ENCODE peak calls at places on chromosomes 11 and 22, in six cellular contexts. B is kidney, P is mesothelial cell of epicardium, M is AG04449, Q is mammary epithelial cell, T is transverse colon. A is an unnamed sample.

GRCh38 chr11:134586726-134587125 is 174.7 kb upstream of the B3GAT1 start:
- DNase-seq in B (no peak), M (no peak), T (no peak), Q (no peak), P (no peak), A (no peak)

GRCh38 chr11:126661051-126661450 is 305.6 kb downstream of the ST3GAL4 start:
- DNase-seq in T (no peak), P (no peak), Q (no peak), M (no peak), B (no peak), A (no peak)

GRCh38 chr11:59615132-59615636 is 390 bp downstream of the OSBP start:
- DNase-seq in P (no peak), T (peak), Q (peak), B (peak), M (no peak), A (no peak)

GRCh38 chr11:67632982-67633755 is 3.4 kb upstream of the NUDT8 start:
- DNase-seq in Q (no peak), B (peak), P (no peak), T (no peak), M (no peak), A (no peak)

GRCh38 chr11:88420165-88420781 is 82.7 kb upstream of the CTSC start:
- DNase-seq in B (no peak), Q (peak), P (no peak), M (peak), T (no peak), A (no peak)

GRCh38 chr11:76629853-76630599 is 40.5 kb downstream of the LRRC32 start:
- DNase-seq in B (peak), Q (no peak), P (no peak), M (no peak), T (peak), A (no peak)

GRCh38 chr11:61776561-61777075 is 15.8 kb downstream of the TMEM258 start:
- DNase-seq in M (no peak), Q (peak), T (peak), B (peak), P (no peak), A (peak)

GRCh38 chr11:113475160-113475761 is at the start of gene DRD2:
- DNase-seq in Q (peak), P (peak), M (no peak), B (no peak), T (no peak), A (no peak)

GRCh38 chr11:18115360-18116127 is 9.7 kb upstream of the SAAL1 start:
- DNase-seq in B (no peak), Q (peak), M (no peak), T (peak), P (peak), A (peak)
- TF ChIP-seq CTCF in B (peak), Q (peak), M (peak), T (peak), P (peak), A (peak)

GRCh38 chr11:116145187-116145865 is 627.5 kb downstream of the BUD13 start:
- DNase-seq in P (no peak), Q (no peak), B (no peak), T (no peak), M (no peak), A (no peak)
- TF ChIP-seq CTCF in P (no peak), Q (no peak), B (no peak), T (no peak), M (no peak), A (no peak)

GRCh38 chr11:128318856-128319474 is 268.4 kb downstream of the ETS1 start:
- DNase-seq in M (no peak), B (no peak), Q (no peak), T (no peak), P (no peak), A (no peak)
- TF ChIP-seq CTCF in M (no peak), B (no peak), Q (no peak), T (no peak), P (no peak), A (no peak)

GRCh38 chr11:41660585-41660984 is 201.1 kb upstream of the LRRC4C start:
- DNase-seq in B (no peak), M (no peak), Q (no peak), T (no peak), P (no peak), A (no peak)
- TF ChIP-seq CTCF in B (no peak), M (no peak), Q (peak), T (no peak), P (no peak), A (no peak)

DNA sequence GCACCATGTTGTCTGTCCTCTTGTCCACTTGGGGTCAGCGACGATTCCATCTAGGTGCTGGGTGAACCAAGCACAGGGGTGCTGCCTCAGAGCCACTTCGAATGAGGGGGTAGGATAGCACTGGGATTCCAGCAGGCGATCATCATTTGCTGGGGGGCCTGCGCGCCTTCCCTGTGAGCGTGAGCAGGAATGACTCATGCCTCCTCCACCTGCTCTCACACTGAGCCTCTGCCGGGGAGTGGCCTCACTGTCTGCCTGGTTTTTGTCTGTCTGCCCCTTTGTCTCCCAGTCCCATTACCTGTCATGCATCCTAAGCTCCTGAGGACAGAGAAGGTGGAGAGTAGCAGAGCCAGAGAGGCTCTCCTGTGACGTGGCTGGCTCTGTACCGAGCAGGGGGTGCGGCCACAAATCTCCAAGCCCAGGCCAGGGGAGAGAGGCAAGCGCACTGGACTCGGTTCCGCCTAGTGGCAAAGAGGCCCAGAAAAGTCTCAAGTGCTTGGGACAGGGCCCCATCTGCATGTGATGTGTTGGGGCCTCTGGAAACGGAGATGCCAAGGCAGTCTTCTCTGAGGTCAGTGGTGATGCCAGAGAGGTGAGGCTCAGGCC is 30.8 kb downstream of the RSPH14 start:
- DNase-seq in T (no peak), B (no peak), P (no peak), Q (no peak), M (no peak), A (no peak)
- TF ChIP-seq CTCF in T (no peak), B (no peak), P (no peak), Q (no peak), M (no peak), A (no peak)

GRCh38 chr11:2975594-2975993 is 16.5 kb downstream of the NAP1L4 start:
- DNase-seq in M (no peak), B (no peak), Q (no peak), P (no peak), T (no peak), A (no peak)
- TF ChIP-seq CTCF in M (peak), B (peak), Q (peak), P (no peak), T (peak), A (peak)

GRCh38 chr11:31797227-31798056 is 13.7 kb downstream of the PAX6 start:
- DNase-seq in P (no peak), Q (no peak), T (no peak), M (no peak), B (no peak), A (no peak)

GRCh38 chr11:31796523-31797226 is 14.4 kb downstream of the PAX6 start:
- DNase-seq in T (no peak), M (no peak), Q (no peak), P (no peak), B (no peak), A (no peak)

GRCh38 chr11:31799036-31799793 is 11.9 kb downstream of the PAX6 start:
- DNase-seq in Q (no peak), P (no peak), T (no peak), B (no peak), M (no peak), A (no peak)

GRCh38 chr11:31799794-31800397 is 11.2 kb downstream of the PAX6 start:
- DNase-seq in M (no peak), P (no peak), Q (no peak), B (no peak), T (no peak), A (no peak)

GRCh38 chr11:31798057-31799035 is 12.8 kb downstream of the PAX6 start:
- DNase-seq in T (no peak), P (no peak), M (no peak), Q (no peak), B (no peak), A (no peak)
- TF ChIP-seq CTCF in T (no peak), P (no peak), M (peak), Q (no peak), B (no peak), A (peak)

GRCh38 chr22:22207845-22208564 is 36.6 kb upstream of the VPREB1 start:
- DNase-seq in B (peak), Q (peak), P (no peak), M (no peak), T (peak), A (no peak)
- TF ChIP-seq CTCF in B (peak), Q (peak), P (peak), M (peak), T (peak), A (peak)

DNA sequence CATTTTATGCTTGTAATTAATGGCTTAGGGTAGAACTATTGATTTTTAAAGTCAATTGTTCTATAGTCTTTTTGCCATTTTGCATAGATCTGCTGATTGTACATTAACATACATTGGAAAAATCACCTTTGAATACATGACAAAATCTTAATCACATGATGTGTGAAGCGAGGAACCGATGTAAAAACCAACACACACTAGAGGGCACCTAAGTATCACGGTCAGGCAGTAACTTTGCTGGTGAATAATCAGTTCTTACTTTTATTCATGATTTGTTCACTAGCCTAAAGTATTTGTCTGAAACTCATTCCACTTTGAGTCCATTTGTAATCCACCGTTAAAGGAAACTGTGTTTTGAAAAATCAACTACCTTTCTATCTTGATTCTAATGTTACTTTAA is 28.2 kb downstream of the JHY start:
- DNase-seq in P (no peak), B (no peak), M (no peak), Q (peak), T (no peak), A (no peak)
- TF ChIP-seq CTCF in P (no peak), B (peak), M (no peak), Q (peak), T (no peak), A (peak)

GRCh38 chr22:28883657-28883916 is 215 bp downstream of the ZNRF3 start:
- DNase-seq in B (no peak), P (no peak), Q (no peak), T (no peak), M (no peak), A (no peak)
- TF ChIP-seq CTCF in B (no peak), P (no peak), Q (no peak), T (no peak), M (no peak), A (no peak)

A was measured in D721Med.